ENCODE peak calls at places on chromosomes 4 and X, in nine cellular contexts. B, Z, U, Q, S, O, E, K and R are unnamed samples.

GRCh38 chrX:41518841-41519220 is 71.7 kb downstream of the NYX start:
- DNase-seq in E (no peak), U (no peak), S (no peak), Q (peak; percentile 20), B (peak; percentile 5), K (no peak), Z (no peak), O (no peak), R (no peak)

GRCh38 chrX:97126020-97126419 is 242.3 kb downstream of the RPA4 start:
- DNase-seq in Q (no peak), Z (no peak), S (no peak), B (peak; percentile 54), K (no peak), U (no peak), E (no peak), O (no peak), R (no peak)

GRCh38 chr4:121758896-121759568 is 5.9 kb downstream of the SMIM43 start:
- DNase-seq in O (no peak), U (no peak), K (no peak), Z (no peak), Q (no peak), B (peak; percentile 76), E (no peak), S (no peak), R (no peak)

GRCh38 chrX:11189097-11189496 is 78.0 kb downstream of the HCCS start:
- DNase-seq in E (no peak), U (no peak), B (no peak), S (no peak), Q (no peak), Z (no peak), K (no peak), O (no peak), R (no peak)

GRCh38 chrX:38214551-38214950 is 6.1 kb downstream of the SRPX start:
- DNase-seq in S (no peak), U (no peak), Q (no peak), Z (no peak), E (no peak), O (no peak), K (no peak), B (peak; percentile 41), R (no peak)

GRCh38 chr4:186826866-186827541 is 103.3 kb upstream of the FAT1 start:
- DNase-seq in B (no peak), K (no peak), E (no peak), O (no peak), S (no peak), U (no peak), Z (no peak), Q (no peak), R (no peak)

GRCh38 chr4:4358093-4358840 is 28.6 kb upstream of the NSG1 start:
- DNase-seq in S (no peak), K (no peak), E (no peak), B (no peak), Z (no peak), Q (no peak), U (peak; percentile 13), O (no peak), R (no peak)

GRCh38 chr4:148026022-148026421 is 294.1 kb downstream of the ARHGAP10 start:
- DNase-seq in E (no peak), K (no peak), B (peak; percentile 76), O (no peak), S (no peak), Q (no peak), U (no peak), Z (no peak), R (no peak)

GRCh38 chrX:111083101-111083500 is 12.9 kb upstream of the PAK3 start:
- DNase-seq in S (no peak), K (no peak), E (no peak), U (no peak), O (no peak), Z (no peak), Q (no peak), B (peak; percentile 1), R (no peak)
- TF ChIP-seq CTCF in S (no peak), K (no peak), E (no peak), U (no peak), O (no peak), Z (no peak), Q (no peak), B (no peak), R (no peak)

GRCh38 chrX:155577682-155578081 is 35.1 kb downstream of the TMLHE start:
- DNase-seq in Z (no peak), B (no peak), S (peak; percentile 4), K (no peak), Q (no peak), U (peak; percentile 25), E (peak; percentile 72), O (no peak), R (peak; percentile 4)
- TF ChIP-seq CTCF in Z (no peak), B (no peak), S (no peak), K (no peak), Q (no peak), U (no peak), E (peak; percentile 54), O (no peak), R (no peak)

DNA sequence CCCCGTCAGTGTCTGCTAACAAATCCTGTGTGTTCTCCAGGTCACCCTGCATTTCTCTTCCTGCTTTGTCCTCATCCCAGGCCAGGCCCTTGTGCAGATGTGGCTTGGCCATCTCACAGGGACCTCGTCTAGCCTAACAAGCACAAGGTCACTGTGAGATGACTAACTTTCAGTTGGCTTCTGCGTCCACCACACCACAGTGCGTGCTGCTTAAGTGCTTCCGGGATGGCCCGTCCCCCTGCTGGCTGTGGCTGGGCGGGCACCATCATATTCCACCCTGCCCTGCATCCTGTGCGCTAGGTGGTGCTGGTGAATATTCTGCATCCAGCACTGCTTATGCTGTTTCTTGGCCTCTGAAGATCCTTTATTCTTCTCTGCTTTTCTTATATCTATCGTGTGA is 33.8 kb downstream of the RBBP7 start:
- DNase-seq in U (peak; percentile 49), Q (no peak), S (peak; percentile 29), B (no peak), E (no peak), Z (no peak), K (peak; percentile 43), O (peak; percentile 49), R (no peak)
- TF ChIP-seq CTCF in U (peak; percentile 48), Q (peak; percentile 20), S (peak; percentile 15), B (peak; percentile 26), E (peak; percentile 49), Z (no peak), K (peak; percentile 54), O (peak; percentile 45), R (no peak)

DNA sequence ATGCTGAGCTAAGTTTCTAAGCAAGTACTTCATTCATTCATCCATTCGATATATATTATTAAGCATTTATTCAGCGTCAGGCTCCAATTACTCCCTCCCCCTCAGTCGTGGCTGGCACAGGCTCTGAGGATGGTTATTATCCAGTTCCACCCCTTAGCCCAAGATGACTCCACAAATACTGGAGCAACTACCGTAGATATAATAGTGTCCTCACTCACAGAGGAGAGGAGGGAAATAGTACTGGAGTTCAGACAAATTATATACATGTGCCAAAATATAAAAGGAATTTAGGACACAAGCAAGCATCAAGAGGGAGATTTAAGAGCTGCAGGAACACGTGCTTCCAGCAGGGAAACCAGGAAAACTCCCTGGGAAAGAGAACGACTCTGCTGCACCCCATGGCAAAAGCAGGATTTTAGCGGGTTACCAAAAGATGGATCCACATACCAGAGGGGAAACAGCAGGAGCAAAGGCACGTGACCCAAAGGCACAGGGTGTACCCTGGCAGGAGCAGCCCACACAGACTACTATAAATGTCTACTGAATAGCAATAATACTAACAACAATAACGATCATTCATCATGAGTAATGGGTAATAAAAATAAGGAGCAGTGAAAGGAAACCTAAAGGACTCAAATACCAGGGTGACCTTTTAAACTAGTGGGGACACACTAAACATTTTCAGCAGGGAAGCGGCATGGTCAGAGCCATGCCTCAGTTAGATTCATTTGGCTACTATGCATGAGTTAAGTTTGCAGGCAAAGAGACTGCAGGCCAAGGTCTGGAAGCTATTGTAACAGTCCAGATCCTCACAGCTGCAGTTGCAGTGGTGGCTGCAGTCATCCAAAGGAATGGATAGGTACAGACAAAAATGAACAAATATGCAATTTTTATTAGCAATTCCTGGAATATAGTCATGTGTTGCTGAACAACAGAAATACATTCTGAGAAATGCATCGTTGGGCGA is 153.7 kb downstream of the APBB2 start:
- DNase-seq in S (no peak), O (no peak), U (no peak), E (no peak), B (peak; percentile 28), K (no peak), Q (no peak), Z (no peak), R (no peak)
- TF ChIP-seq CTCF in S (no peak), O (no peak), U (no peak), E (no peak), B (no peak), K (no peak), Q (no peak), Z (no peak), R (no peak)

GRCh38 chrX:119419146-119419545 is 20.0 kb downstream of the SLC25A43 start:
- DNase-seq in B (no peak), K (no peak), Q (no peak), Z (no peak), U (no peak), S (no peak), O (no peak), E (no peak), R (no peak)

GRCh38 chrX:119417376-119417775 is 18.2 kb downstream of the SLC25A43 start:
- DNase-seq in O (no peak), Z (no peak), U (no peak), Q (no peak), B (no peak), K (no peak), S (no peak), E (no peak), R (no peak)

GRCh38 chrX:119421306-119421705 is 22.2 kb downstream of the SLC25A43 start:
- DNase-seq in B (no peak), Z (no peak), Q (no peak), O (no peak), K (no peak), E (no peak), S (no peak), U (no peak), R (no peak)

GRCh38 chrX:119419898-119420297 is 20.8 kb downstream of the SLC25A43 start:
- DNase-seq in O (no peak), S (no peak), B (no peak), U (no peak), Z (no peak), Q (no peak), E (no peak), K (no peak), R (no peak)

GRCh38 chrX:119417842-119418241 is 18.7 kb downstream of the SLC25A43 start:
- DNase-seq in O (no peak), Q (no peak), U (no peak), B (peak; percentile 3), S (no peak), K (no peak), E (no peak), Z (no peak), R (no peak)
- TF ChIP-seq CTCF in O (no peak), Q (no peak), U (peak; percentile 26), B (no peak), S (no peak), K (no peak), E (peak; percentile 54), Z (no peak), R (no peak)

GRCh38 chr4:43471950-43472349 is 579.4 kb downstream of the GRXCR1 start:
- DNase-seq in S (no peak), Z (no peak), E (no peak), U (peak; percentile 39), B (peak; percentile 39), O (no peak), K (no peak), Q (no peak), R (no peak)
- TF ChIP-seq CTCF in S (no peak), Z (no peak), E (no peak), U (peak; percentile 46), B (peak; percentile 17), O (no peak), K (no peak), Q (no peak), R (no peak)

GRCh38 chr4:786861-787300 is 39.0 kb downstream of the CPLX1 start:
- DNase-seq in Z (peak; percentile 63), K (no peak), O (no peak), E (no peak), B (no peak), S (no peak), U (no peak), Q (peak; percentile 61), R (no peak)
- TF ChIP-seq CTCF in Z (peak; percentile 5), K (no peak), O (no peak), E (no peak), B (peak; percentile 6), S (no peak), U (no peak), Q (peak; percentile 28), R (no peak)